ENCODE peak calls at places on chromosomes 16 and 17, in seven cellular contexts. F, C, M, W, H, L and X are unnamed samples.

GRCh38 chr17:61410555-61411089 is 11.0 kb downstream of the TBX2 start:
- DNase-seq in F (no peak), C (peak; percentile 84), M (peak; percentile 61), W (peak; percentile 85), H (peak; percentile 78), L (no peak), X (peak; percentile 95)

GRCh38 chr16:87240211-87241134 is 76.7 kb downstream of the C16orf95 start:
- DNase-seq in F (no peak), C (no peak), M (no peak), W (peak; percentile 67), H (no peak), L (no peak), X (no peak)

GRCh38 chr17:5203908-5204294 is 12.2 kb upstream of the ZNF594 start:
- DNase-seq in F (no peak), C (peak; percentile 85), M (peak; percentile 39), W (peak; percentile 62), H (no peak), L (no peak), X (no peak)

GRCh38 chr16:65745201-65745600 is 621.3 kb upstream of the CDH5 start:
- DNase-seq in F (no peak), C (no peak), M (no peak), W (no peak), H (no peak), L (no peak), X (no peak)

GRCh38 chr17:10216213-10216982 is 18.0 kb upstream of the GAS7 start:
- DNase-seq in F (no peak), C (no peak), M (no peak), W (no peak), H (no peak), L (no peak), X (no peak)

GRCh38 chr16:58433569-58433951 is 41.3 kb downstream of the GINS3 start:
- DNase-seq in F (no peak), C (no peak), M (no peak), W (no peak), H (no peak), L (no peak), X (no peak)

GRCh38 chr17:80694085-80694991 is 149.7 kb downstream of the RPTOR start:
- DNase-seq in F (no peak), C (no peak), M (no peak), W (no peak), H (no peak), L (no peak), X (no peak)

GRCh38 chr17:80474231-80474932 is 2.0 kb downstream of the NPTX1 start:
- DNase-seq in F (no peak), C (peak; percentile 60), M (no peak), W (peak; percentile 60), H (no peak), L (peak; percentile 75), X (peak; percentile 80)

GRCh38 chr17:1467898-1468492 is 12.0 kb upstream of the CRK start:
- DNase-seq in F (no peak), C (no peak), M (no peak), W (no peak), H (no peak), L (no peak), X (no peak)

GRCh38 chr16:12158428-12158827 is 181.9 kb downstream of the SNX29 start:
- DNase-seq in F (no peak), C (peak; percentile 89), M (peak; percentile 87), W (peak; percentile 97), H (no peak), L (no peak), X (no peak)

GRCh38 chr17:3683054-3683511 is 12.9 kb downstream of the P2RX5 start:
- DNase-seq in F (no peak), C (peak; percentile 42), M (no peak), W (peak; percentile 47), H (peak; percentile 75), L (peak; percentile 80), X (peak; percentile 75)

GRCh38 chr16:4666537-4667202 is 26.7 kb upstream of the NUDT16L1 start:
- DNase-seq in F (no peak), C (no peak), M (no peak), W (no peak), H (no peak), L (no peak), X (no peak)

GRCh38 chr17:41910701-41911391 is 7.9 kb downstream of the ACLY start:
- DNase-seq in F (no peak), C (peak; percentile 99), M (peak; percentile 99), W (peak; percentile 99), H (no peak), L (no peak), X (peak; percentile 91)

GRCh38 chr16:89828199-89828869 is at the start of gene SPIRE2:
- DNase-seq in F (no peak), C (peak; percentile 63), M (peak; percentile 37), W (peak; percentile 68), H (peak; percentile 61), L (peak; percentile 77), X (peak; percentile 93)

GRCh38 chr16:22217890-22218730 is 12.0 kb downstream of the EEF2K start:
- DNase-seq in F (no peak), C (no peak), M (no peak), W (no peak), H (peak; percentile 86), L (no peak), X (no peak)

GRCh38 chr16:51544850-51545467 is 393.9 kb upstream of the SALL1 start:
- DNase-seq in F (no peak), C (no peak), M (no peak), W (no peak), H (no peak), L (no peak), X (no peak)

GRCh38 chr17:76053230-76054111 is 18.8 kb downstream of the SRP68 start:
- DNase-seq in F (no peak), C (peak; percentile 84), M (peak; percentile 81), W (peak; percentile 74), H (no peak), L (no peak), X (no peak)

GRCh38 chr17:40516581-40517285 is 15.3 kb upstream of the TNS4 start:
- DNase-seq in F (no peak), C (peak; percentile 48), M (no peak), W (peak; percentile 72), H (peak; percentile 58), L (no peak), X (no peak)

GRCh38 chr16:3610698-3611144 is 685 bp downstream of the SLX4 start:
- DNase-seq in F (no peak), C (peak; percentile 19), M (no peak), W (peak; percentile 14), H (no peak), L (no peak), X (no peak)

GRCh38 chr17:17570798-17571716 is 20.5 kb downstream of the PEMT start:
- DNase-seq in F (no peak), C (no peak), M (no peak), W (no peak), H (no peak), L (no peak), X (no peak)

GRCh38 chr17:37067555-37068111 is 118.9 kb downstream of the AATF start:
- DNase-seq in F (no peak), C (peak; percentile 85), M (peak; percentile 80), W (peak; percentile 79), H (no peak), L (no peak), X (no peak)

GRCh38 chr16:23857901-23858300 is 22.1 kb downstream of the PRKCB start:
- DNase-seq in F (no peak), C (no peak), M (no peak), W (no peak), H (no peak), L (no peak), X (no peak)

GRCh38 chr16:8931864-8932263 is 31.8 kb downstream of the USP7 start:
- DNase-seq in F (peak; percentile 54), C (peak; percentile 75), M (peak; percentile 37), W (peak; percentile 21), H (no peak), L (peak; percentile 39), X (no peak)